ENCODE peak calls at places on chromosomes 12 and 14, in five cellular contexts. H is RWPE1; E is activated naive CD8-positive, alpha-beta T cell treated with anti-CD3 and anti-CD28 coated beads, Interleukin-2, amount 50 U/mL, for 24 hours; O is right cardiac atrium; Y is iPS DF 6.9. G is an unnamed sample.

GRCh38 chr14:61476737-61477410 is 155.5 kb downstream of the PRKCH start:
- DNase-seq in H (peak), E (no peak), O (no peak), Y (no peak), G (peak)

GRCh38 chr12:70812124-70812523 is 108.4 kb downstream of the PTPRR start:
- DNase-seq in H (peak), E (no peak), O (no peak), Y (no peak), G (no peak)

GRCh38 chr12:45217846-45218245 is 2.0 kb downstream of the ANO6 start:
- DNase-seq in H (no peak), E (no peak), O (no peak), Y (no peak), G (no peak)

GRCh38 chr12:18468521-18469075 is 207.3 kb downstream of the PIK3C2G start:
- DNase-seq in H (peak), E (no peak), O (no peak), Y (no peak), G (no peak)

GRCh38 chr12:38159092-38159551 is 157.5 kb upstream of the ALG10B start:
- DNase-seq in H (no peak), E (no peak), O (peak), Y (no peak), G (no peak)

GRCh38 chr12:82554529-82554928 is 132.2 kb upstream of the TMTC2 start:
- DNase-seq in H (no peak), E (no peak), O (no peak), Y (no peak), G (no peak)

GRCh38 chr14:58138065-58138718 is 13.8 kb downstream of the ARMH4 start:
- DNase-seq in H (no peak), E (no peak), O (no peak), Y (no peak), G (no peak)

GRCh38 chr12:9340422-9341259 is 132.4 kb upstream of the PZP start:
- DNase-seq in H (no peak), E (no peak), O (no peak), Y (no peak), G (no peak)

GRCh38 chr14:104113631-104114420 is 24.6 kb upstream of the KIF26A start:
- DNase-seq in H (no peak), E (no peak), O (no peak), Y (no peak), G (no peak)

GRCh38 chr12:11797317-11797913 is 147.9 kb downstream of the ETV6 start:
- DNase-seq in H (no peak), E (no peak), O (peak), Y (no peak), G (peak)

GRCh38 chr12:85872497-85873091 is 1.5 kb upstream of the NTS start:
- DNase-seq in H (peak), E (no peak), O (no peak), Y (no peak), G (no peak)

GRCh38 chr12:70367268-70368141 is 1.4 kb downstream of the KCNMB4 start:
- DNase-seq in H (no peak), E (no peak), O (no peak), Y (no peak), G (no peak)

GRCh38 chr12:11719678-11720099 is 70.2 kb downstream of the ETV6 start:
- DNase-seq in H (peak), E (peak), O (peak), Y (no peak), G (no peak)

GRCh38 chr12:84924956-84925355 is 12.4 kb upstream of the SLC6A15 start:
- DNase-seq in H (no peak), E (no peak), O (no peak), Y (no peak), G (no peak)

GRCh38 chr12:24491968-24492367 is 456.9 kb downstream of the BCAT1 start:
- DNase-seq in H (no peak), E (no peak), O (no peak), Y (no peak), G (no peak)

GRCh38 chr12:81078469-81079196 is 754 bp downstream of the ACSS3 start:
- DNase-seq in H (no peak), E (no peak), O (peak), Y (no peak), G (no peak)

GRCh38 chr12:131281016-131281415 is 327.3 kb downstream of the ADGRD1 start:
- DNase-seq in H (no peak), E (no peak), O (no peak), Y (no peak), G (no peak)

GRCh38 chr14:59336078-59336477 is 129.1 kb downstream of the GPR135 start:
- DNase-seq in H (no peak), E (no peak), O (no peak), Y (no peak), G (no peak)

GRCh38 chr12:99157946-99158345 is 489.6 kb upstream of the GARIN6 start:
- DNase-seq in H (no peak), E (no peak), O (no peak), Y (no peak), G (no peak)

GRCh38 chr14:22606380-22606779 is 8.3 kb downstream of the ABHD4 start:
- DNase-seq in H (no peak), E (no peak), O (no peak), Y (no peak), G (no peak)

GRCh38 chr14:28097585-28097984 is 669.0 kb upstream of the FOXG1 start:
- DNase-seq in H (no peak), E (no peak), O (no peak), Y (no peak), G (no peak)

GRCh38 chr12:18923721-18924120 is 185.8 kb downstream of the CAPZA3 start:
- DNase-seq in H (no peak), E (no peak), O (no peak), Y (no peak), G (no peak)

GRCh38 chr14:73944432-73945158 is 5.3 kb downstream of the FAM161B start:
- DNase-seq in H (no peak), E (no peak), O (no peak), Y (no peak), G (no peak)

GRCh38 chr12:91858186-91858585 is 287.5 kb downstream of the BTG1 start:
- DNase-seq in H (no peak), E (no peak), O (no peak), Y (no peak), G (no peak)

GRCh38 chr12:3170423-3171194 is 93.4 kb downstream of the TSPAN9 start:
- DNase-seq in H (peak), E (no peak), O (no peak), Y (no peak), G (no peak)

GRCh38 chr14:80456200-80456599 is 244.9 kb upstream of the DIO2 start:
- DNase-seq in H (no peak), E (no peak), O (no peak), Y (no peak), G (no peak)

G was measured in DND-41.